ENCODE peak calls at places on chromosome 6, in eight cellular contexts. D is A549, C is K562, X is stomach, T is upper lobe of left lung, I is suprapubic skin, B is transverse colon, Y is tibial nerve. Z is an unnamed sample.

GRCh38 chr6:6220718-6221117 is 99.7 kb downstream of the F13A1 start:
- DNase-seq in D (no peak), C (no peak), X (no peak), T (no peak), I (no peak), B (no peak), Y (no peak), Z (no peak)

GRCh38 chr6:42704251-42704936 is 18.0 kb downstream of the PRPH2 start:
- DNase-seq in D (no peak), C (no peak), X (peak; percentile 34), T (no peak), I (no peak), B (peak; percentile 18), Y (no peak), Z (no peak)

GRCh38 chr6:122833229-122833556 is 44.1 kb downstream of the SMPDL3A start:
- DNase-seq in D (no peak), C (no peak), X (no peak), T (no peak), I (no peak), B (no peak), Y (no peak), Z (no peak)

GRCh38 chr6:7881765-7882500 is 28.7 kb downstream of the TXNDC5 start:
- DNase-seq in D (no peak), C (no peak), X (no peak), T (no peak), I (no peak), B (no peak), Y (no peak), Z (no peak)

GRCh38 chr6:110635096-110635495 is 158.7 kb upstream of the SLC22A16 start:
- DNase-seq in D (no peak), C (no peak), X (no peak), T (no peak), I (no peak), B (no peak), Y (no peak), Z (no peak)

GRCh38 chr6:144104898-144105487 is 9.6 kb upstream of the SF3B5 start:
- DNase-seq in D (peak; percentile 67), C (peak; percentile 45), X (no peak), T (no peak), I (no peak), B (no peak), Y (no peak), Z (peak; percentile 44)

GRCh38 chr6:105135056-105135455 is 44.8 kb downstream of the POPDC3 start:
- DNase-seq in D (peak; percentile 44), C (no peak), X (no peak), T (no peak), I (no peak), B (no peak), Y (no peak), Z (peak; percentile 51)

GRCh38 chr6:116615937-116616756 is at the start of gene RSPH4A:
- DNase-seq in D (peak; percentile 89), C (peak; percentile 40), X (peak; percentile 90), T (peak; percentile 92), I (peak; percentile 92), B (peak; percentile 85), Y (peak; percentile 78), Z (peak; percentile 82)

GRCh38 chr6:112879920-112880413 is 532.8 kb downstream of the RFPL4B start:
- DNase-seq in D (peak; percentile 5), C (peak; percentile 77), X (peak; percentile 49), T (peak; percentile 21), I (no peak), B (peak; percentile 19), Y (no peak), Z (no peak)

GRCh38 chr6:165886169-165886568 is 223.1 kb upstream of the PDE10A start:
- DNase-seq in D (no peak), C (no peak), X (no peak), T (no peak), I (no peak), B (no peak), Y (no peak), Z (no peak)

DNA sequence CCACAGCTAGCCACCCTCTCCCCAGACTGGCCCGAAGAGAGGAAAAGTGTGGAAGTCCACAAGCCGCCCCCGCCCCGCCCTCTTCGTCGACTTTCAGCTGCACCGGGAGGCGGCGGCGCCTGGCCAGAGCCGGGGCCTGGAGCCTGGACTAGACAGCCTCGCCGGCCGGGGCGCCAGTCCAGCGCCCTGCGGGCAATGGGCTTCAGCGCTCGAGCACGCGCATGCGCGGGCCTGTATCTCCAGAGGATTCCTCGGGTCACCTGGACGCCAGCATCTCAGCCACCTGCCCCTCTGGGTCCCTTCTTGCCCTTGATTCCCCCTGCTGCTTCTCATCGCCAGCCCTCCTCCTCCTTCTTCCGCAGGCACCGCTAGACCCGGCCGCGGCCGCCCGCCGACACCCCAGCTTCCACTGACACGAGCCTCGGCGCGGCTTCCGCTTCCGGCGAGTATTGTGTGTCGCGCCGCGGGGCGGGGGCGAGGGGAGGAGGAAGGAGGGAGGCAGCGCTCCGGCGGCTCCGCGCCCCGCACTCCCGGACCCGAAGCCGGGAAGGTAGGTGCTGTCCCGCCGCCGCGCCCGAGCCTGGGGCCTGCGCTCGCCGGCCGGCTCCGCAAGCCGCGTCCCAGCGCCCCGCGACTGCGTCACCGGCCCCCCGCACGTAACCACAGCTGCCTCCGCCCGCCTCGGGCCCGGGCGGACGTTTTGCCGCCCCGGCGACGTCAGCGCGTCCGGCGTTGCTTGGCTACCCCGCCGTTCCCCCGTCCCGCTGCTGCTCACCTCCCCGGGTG is at the start of gene TRIM39:
- DNase-seq in D (peak; percentile 79), C (peak; percentile 94), X (peak; percentile 88), T (peak; percentile 90), I (peak; percentile 92), B (peak; percentile 88), Y (peak; percentile 78), Z (peak; percentile 91)
- TF ChIP-seq EP300 in D (no peak), C (no peak), X (no peak), T (no peak), I (no peak), B (no peak), Y (peak; percentile 92), Z (no peak)

GRCh38 chr6:100460650-100461204 is 4.0 kb downstream of the SIM1 start:
- DNase-seq in D (peak; percentile 37), C (peak; percentile 42), X (no peak), T (no peak), I (no peak), B (no peak), Y (no peak), Z (no peak)
- H3K9me3 ChIP-seq in D (no peaks in the 10 kb centered on the region), C (no peaks in the 10 kb centered on the region), X (peaks cover 5% of the 10 kb centered on the region), T (no peaks in the 10 kb centered on the region), I (no peaks in the 10 kb centered on the region), B (no peaks in the 10 kb centered on the region), Y (no peaks in the 10 kb centered on the region), Z (no peaks in the 10 kb centered on the region)

GRCh38 chr6:34412643-34413214 is 13.1 kb downstream of the RPS10 start:
- DNase-seq in D (no peak), C (no peak), X (no peak), T (no peak), I (no peak), B (no peak), Y (no peak), Z (no peak)

GRCh38 chr6:34412054-34412453 is 13.8 kb downstream of the RPS10 start:
- DNase-seq in D (no peak), C (no peak), X (no peak), T (no peak), I (no peak), B (no peak), Y (no peak), Z (no peak)

GRCh38 chr6:34416877-34417371 is 8.9 kb downstream of the RPS10 start:
- DNase-seq in D (no peak), C (no peak), X (no peak), T (no peak), I (no peak), B (no peak), Y (no peak), Z (no peak)

GRCh38 chr6:34418367-34418766 is 7.5 kb downstream of the RPS10 start:
- DNase-seq in D (no peak), C (no peak), X (no peak), T (no peak), I (no peak), B (no peak), Y (no peak), Z (no peak)

DNA sequence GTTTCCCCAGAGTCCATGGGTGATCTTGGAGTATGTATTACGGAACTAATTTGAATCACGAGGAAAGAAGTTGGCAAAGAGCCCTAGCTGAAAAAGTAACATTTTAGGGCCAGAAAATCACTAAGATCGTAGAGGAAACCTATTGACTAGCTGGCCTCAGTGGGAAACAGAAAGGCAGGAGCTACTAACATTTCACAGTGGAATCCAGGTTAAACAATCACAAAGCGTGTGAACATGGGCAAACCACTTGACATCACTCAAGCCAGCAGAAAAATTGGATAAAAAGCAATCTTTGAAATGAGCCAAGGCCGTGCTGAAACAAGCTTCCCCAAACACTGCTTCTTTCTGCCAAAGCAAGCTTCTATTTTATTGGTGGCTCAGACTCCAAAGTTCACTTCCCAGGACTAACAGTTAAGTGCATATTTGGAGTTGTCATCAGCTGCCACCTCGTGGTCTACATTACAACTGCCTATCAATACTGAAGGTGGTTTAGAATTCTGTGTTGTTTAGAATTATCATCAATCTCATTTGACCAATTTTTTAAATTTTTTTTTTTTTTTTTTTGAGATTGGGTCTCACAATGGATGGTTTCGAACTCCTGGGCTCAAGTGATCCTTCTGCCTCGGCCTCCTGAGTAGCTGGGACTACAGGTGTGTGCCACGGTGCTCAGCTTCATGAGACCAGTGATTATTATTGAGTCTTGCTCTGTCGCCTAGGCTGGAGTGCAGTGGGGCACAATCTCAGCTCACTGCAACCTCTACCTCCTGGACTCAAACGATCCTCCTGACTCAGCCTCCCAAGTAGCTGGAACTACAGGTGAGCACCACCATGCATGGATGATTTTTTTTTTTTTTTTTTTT is 10.6 kb downstream of the RPS10 start:
- DNase-seq in D (peak; percentile 76), C (peak; percentile 50), X (peak; percentile 58), T (peak; percentile 69), I (peak; percentile 69), B (peak; percentile 62), Y (peak; percentile 42), Z (peak; percentile 47)
- TF ChIP-seq EP300 in D (no peak), C (no peak), X (no peak), T (no peak), I (no peak), B (no peak), Y (peak; percentile 73), Z (no peak)

DNA sequence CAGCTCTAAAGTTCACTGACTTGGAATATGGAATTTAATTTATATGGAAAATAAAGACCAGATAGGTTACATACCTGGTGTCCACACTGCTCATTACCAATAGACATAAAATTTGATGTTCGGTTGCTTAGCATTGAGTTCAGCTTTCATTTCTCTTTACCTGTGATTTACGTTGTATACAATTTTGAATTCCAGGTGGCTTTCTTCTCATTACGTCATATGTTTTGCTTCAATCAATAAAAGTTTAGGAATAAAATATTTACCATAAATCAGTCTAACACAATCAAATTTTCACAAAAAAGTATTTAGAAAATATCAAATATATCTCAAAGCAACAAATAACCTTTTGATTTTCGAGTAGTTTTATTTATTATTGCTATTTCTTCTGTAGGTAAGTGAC is 40.8 kb downstream of the HDGFL1 start:
- DNase-seq in D (no peak), C (no peak), X (no peak), T (no peak), I (no peak), B (no peak), Y (no peak), Z (no peak)
- H3K9me3 ChIP-seq in D (no peaks in the 10 kb centered on the region), C (no peaks in the 10 kb centered on the region), X (no peaks in the 10 kb centered on the region), T (no peaks in the 10 kb centered on the region), I (no peaks in the 10 kb centered on the region), B (no peaks in the 10 kb centered on the region), Y (no peaks in the 10 kb centered on the region), Z (no peaks in the 10 kb centered on the region)